ENCODE peak calls at places on chromosomes 13 and 19, in eight cellular contexts. M is breast epithelium, F is upper lobe of left lung, N is B cell, P is AG10803, H is glutamatergic neuron, X is retinal pigment epithelial cell, R is endothelial cell of umbilical vein. T is an unnamed sample.

GRCh38 chr19:4707322-4707721 is 16.3 kb downstream of the DPP9 start:
- DNase-seq in M (no peak), F (no peak), N (no peak), P (no peak), H (no peak), X (no peak), R (no peak), T (no peak)

GRCh38 chr19:34408421-34408820 is 4.2 kb downstream of the PDCD2L start:
- DNase-seq in M (no peak), F (no peak), N (no peak), P (no peak), H (no peak), X (no peak), R (no peak), T (no peak)

GRCh38 chr13:97279079-97279411 is 56.9 kb downstream of the MBNL2 start:
- DNase-seq in M (no peak), F (no peak), N (no peak), P (no peak), H (no peak), X (no peak), R (no peak), T (no peak)

GRCh38 chr13:45036206-45036605 is 46.9 kb downstream of the GPALPP1 start:
- DNase-seq in M (no peak), F (no peak), N (no peak), P (no peak), H (no peak), X (no peak), R (no peak), T (no peak)

GRCh38 chr19:1350861-1351260 is 32.8 kb upstream of the NDUFS7 start:
- DNase-seq in M (no peak), F (no peak), N (no peak), P (no peak), H (no peak), X (no peak), R (no peak), T (no peak)

GRCh38 chr13:93249259-93249917 is 22.8 kb downstream of the GPC6 start:
- DNase-seq in M (no peak), F (no peak), N (no peak), P (peak), H (no peak), X (peak), R (no peak), T (no peak)

GRCh38 chr19:57776764-57777296 is 7.4 kb downstream of the ZNF586 start:
- DNase-seq in M (no peak), F (no peak), N (no peak), P (no peak), H (no peak), X (no peak), R (no peak), T (no peak)

GRCh38 chr19:29467824-29468401 is 57.9 kb upstream of the VSTM2B start:
- DNase-seq in M (no peak), F (no peak), N (no peak), P (peak), H (no peak), X (no peak), R (no peak), T (no peak)

GRCh38 chr13:85896516-85897450 is 97.6 kb upstream of the SLITRK6 start:
- DNase-seq in M (no peak), F (no peak), N (no peak), P (no peak), H (no peak), X (no peak), R (no peak), T (no peak)
- TF ChIP-seq CTCF in M (no peak), F (no peak), N (no peak), P (no peak), H (peak), X (peak), R (no peak), T (peak)

DNA sequence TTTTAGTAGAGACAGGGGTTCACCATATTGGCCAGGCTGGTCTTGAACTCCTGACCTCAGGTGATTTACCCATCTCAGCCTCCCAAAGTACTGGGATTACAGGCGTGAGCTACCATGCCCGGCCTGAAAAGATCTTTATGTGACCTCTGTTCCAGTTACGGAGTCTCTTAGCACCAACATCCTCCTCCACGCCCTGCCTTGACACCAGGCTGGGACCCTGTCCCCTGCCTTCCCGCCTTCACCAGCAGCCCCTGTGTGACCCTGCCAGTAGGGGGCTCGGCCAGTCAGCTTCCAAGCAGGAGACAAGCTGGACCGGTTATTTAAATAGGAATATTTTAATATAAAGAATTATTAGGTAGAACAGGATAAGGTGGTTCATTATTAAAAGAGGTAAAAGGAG is 54.2 kb downstream of the GPR12 start:
- DNase-seq in M (no peak), F (no peak), N (no peak), P (no peak), H (no peak), X (no peak), R (no peak), T (no peak)
- TF ChIP-seq CTCF in M (no peak), F (no peak), N (no peak), P (no peak), H (no peak), X (no peak), R (no peak), T (no peak)

GRCh38 chr19:31863122-31863521 is 482.3 kb upstream of the ZNF507 start:
- DNase-seq in M (no peak), F (no peak), N (no peak), P (no peak), H (no peak), X (no peak), R (no peak), T (no peak)
- TF ChIP-seq CTCF in M (no peak), F (no peak), N (no peak), P (no peak), H (no peak), X (no peak), R (no peak), T (no peak)

DNA sequence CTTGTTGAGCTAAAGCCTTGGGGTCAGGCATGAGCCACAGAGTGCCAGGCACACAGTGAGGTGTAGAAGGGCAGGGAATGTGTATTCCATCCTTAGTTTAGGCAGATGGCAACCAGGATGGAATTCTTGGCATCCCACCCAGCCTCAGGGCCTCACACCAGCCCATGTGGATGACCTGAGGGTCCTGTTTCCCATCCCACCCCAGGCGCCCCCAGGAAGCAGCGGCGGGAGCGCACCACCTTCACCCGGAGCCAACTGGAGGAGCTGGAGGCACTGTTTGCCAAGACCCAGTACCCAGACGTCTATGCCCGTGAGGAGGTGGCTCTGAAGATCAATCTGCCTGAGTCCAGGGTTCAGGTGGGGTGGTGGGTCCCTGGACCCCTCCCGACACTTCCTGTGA is 14.3 kb downstream of the CRX start:
- DNase-seq in M (no peak), F (no peak), N (no peak), P (no peak), H (no peak), X (no peak), R (no peak), T (no peak)
- TF ChIP-seq CTCF in M (no peak), F (no peak), N (no peak), P (no peak), H (no peak), X (no peak), R (no peak), T (no peak)

GRCh38 chr19:41324231-41324702 is 14.3 kb downstream of the CCDC97 start:
- DNase-seq in M (no peak), F (no peak), N (no peak), P (no peak), H (no peak), X (no peak), R (no peak), T (no peak)

GRCh38 chr19:41323430-41324125 is 13.6 kb downstream of the CCDC97 start:
- DNase-seq in M (no peak), F (peak), N (no peak), P (peak), H (peak), X (peak), R (peak), T (no peak)

GRCh38 chr19:41322451-41322850 is 12.5 kb downstream of the CCDC97 start:
- DNase-seq in M (no peak), F (no peak), N (no peak), P (no peak), H (no peak), X (no peak), R (no peak), T (no peak)

GRCh38 chr19:41321600-41322270 is 11.8 kb downstream of the CCDC97 start:
- DNase-seq in M (no peak), F (peak), N (no peak), P (peak), H (peak), X (no peak), R (peak), T (peak)

DNA sequence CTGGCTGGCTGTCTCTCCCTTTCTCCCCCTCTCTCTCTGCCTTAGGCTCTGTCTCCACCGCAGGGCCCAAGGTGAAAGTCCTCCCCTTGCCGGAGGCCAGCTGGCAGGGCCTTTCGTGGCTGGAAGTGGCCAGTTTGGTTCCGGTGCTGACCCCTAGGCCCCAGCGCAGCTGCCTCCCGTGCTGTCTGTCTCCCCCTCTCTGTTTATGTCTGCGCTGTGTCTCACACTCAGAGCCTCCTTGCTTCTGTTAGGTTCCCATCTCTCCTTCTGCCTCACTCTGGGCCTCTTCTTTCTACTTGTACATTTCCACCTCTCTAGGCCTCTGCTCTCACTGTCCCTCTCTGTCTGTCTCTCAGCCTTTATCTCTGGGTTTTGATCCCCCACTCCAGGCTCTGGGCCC is 13.1 kb downstream of the CCDC97 start:
- DNase-seq in M (no peak), F (no peak), N (no peak), P (peak), H (no peak), X (no peak), R (peak), T (no peak)
- TF ChIP-seq CTCF in M (no peak), F (no peak), N (no peak), P (no peak), H (no peak), X (no peak), R (no peak), T (no peak)

T was measured in neural crest cell.